ENCODE peak calls at places on chromosome X, in four cellular contexts. R is MV-4-11; E is activated CD4-positive, alpha-beta T cell treated with anti-CD3 and anti-CD28 coated beads, Interleukin-2, amount 50 U/mL, for 1 hour; L is AG20443. U is an unnamed sample.

GRCh38 chrX:331145-331771 is 12.7 kb upstream of the GTPBP6 start:
- DNase-seq in R (no peak), L (peak; percentile 65), E (no peak), U (no peak)

GRCh38 chrX:101977091-101977490 is 45.3 kb upstream of the ZMAT1 start:
- DNase-seq in R (no peak), L (no peak), E (no peak), U (no peak)

GRCh38 chrX:105219454-105220401 is 766 bp downstream of the TEX13A start:
- DNase-seq in R (no peak), L (no peak), E (no peak), U (no peak)

GRCh38 chrX:55489315-55490009 is at the start of gene USP51:
- DNase-seq in R (peak; percentile 41), L (peak; percentile 41), E (peak; percentile 17), U (no peak)

GRCh38 chrX:68695206-68695845 is 47.9 kb downstream of the STARD8 start:
- DNase-seq in L (no peak), E (no peak), R (no peak), U (no peak)

GRCh38 chrX:68878977-68879376 is 50.2 kb downstream of the EFNB1 start:
- DNase-seq in R (no peak), L (no peak), E (no peak), U (no peak)

GRCh38 chrX:111869639-111870034 is 6.3 kb upstream of the TRPC5OS start:
- DNase-seq in E (no peak), L (peak; percentile 43), R (peak; percentile 1), U (peak; percentile 29)

GRCh38 chrX:17377047-17377692 is 2.2 kb downstream of the NHS start:
- DNase-seq in R (no peak), L (peak; percentile 51), E (no peak), U (no peak)